ENCODE peak calls at places on chromosome 19, in five cellular contexts. A is BE2C, Z is heart left ventricle, C is cardiac fibroblast, K is colonic mucosa. Y is an unnamed sample.
A peak's percentile ranks its signal among the peaks of the same experiment; 100 is the strongest.

GRCh38 chr19:41205995-41206394 is 13.0 kb downstream of the CYP2S1 start:
- DNase-seq in C (peak; percentile 20), Z (no peak), A (no peak), K (no peak), Y (no peak)

GRCh38 chr19:32863841-32864240 is 5.7 kb downstream of the SLC7A9 start:
- DNase-seq in A (no peak), K (no peak), C (no peak), Z (no peak), Y (no peak)

GRCh38 chr19:44539236-44539819 is 9.9 kb upstream of the CEACAM20 start:
- DNase-seq in Z (no peak), C (peak; percentile 57), K (no peak), A (no peak), Y (no peak)

GRCh38 chr19:55069859-55070225 is 5.8 kb upstream of the EPS8L1 start:
- DNase-seq in A (no peak), C (no peak), K (no peak), Z (no peak), Y (no peak)

GRCh38 chr19:19866599-19867248 is 1.0 kb downstream of the ZNF253 start:
- DNase-seq in C (peak; percentile 23), Z (no peak), K (peak; percentile 36), A (peak; percentile 17), Y (peak; percentile 51)

GRCh38 chr19:14678199-14678598 is 3.6 kb upstream of the ADGRE3 start:
- DNase-seq in A (no peak), C (no peak), Z (no peak), K (no peak), Y (no peak)

GRCh38 chr19:1967087-1967608 is 26.2 kb downstream of the CSNK1G2 start:
- DNase-seq in K (no peak), A (no peak), Z (no peak), C (no peak), Y (no peak)

GRCh38 chr19:41398603-41399002 is 985 bp downstream of the BCKDHA start:
- DNase-seq in A (no peak), Z (no peak), K (no peak), C (no peak), Y (no peak)

GRCh38 chr19:8321760-8322637 is 703 bp downstream of the RPS28 start:
- DNase-seq in A (no peak), C (peak; percentile 20), K (no peak), Z (no peak), Y (no peak)

GRCh38 chr19:40331052-40331451 is 17.1 kb downstream of the C19orf47 start:
- DNase-seq in C (no peak), A (no peak), K (no peak), Z (no peak), Y (no peak)

GRCh38 chr19:1011831-1012333 is 9.0 kb downstream of the TMEM259 start:
- DNase-seq in A (no peak), C (no peak), K (no peak), Z (no peak), Y (no peak)

DNA sequence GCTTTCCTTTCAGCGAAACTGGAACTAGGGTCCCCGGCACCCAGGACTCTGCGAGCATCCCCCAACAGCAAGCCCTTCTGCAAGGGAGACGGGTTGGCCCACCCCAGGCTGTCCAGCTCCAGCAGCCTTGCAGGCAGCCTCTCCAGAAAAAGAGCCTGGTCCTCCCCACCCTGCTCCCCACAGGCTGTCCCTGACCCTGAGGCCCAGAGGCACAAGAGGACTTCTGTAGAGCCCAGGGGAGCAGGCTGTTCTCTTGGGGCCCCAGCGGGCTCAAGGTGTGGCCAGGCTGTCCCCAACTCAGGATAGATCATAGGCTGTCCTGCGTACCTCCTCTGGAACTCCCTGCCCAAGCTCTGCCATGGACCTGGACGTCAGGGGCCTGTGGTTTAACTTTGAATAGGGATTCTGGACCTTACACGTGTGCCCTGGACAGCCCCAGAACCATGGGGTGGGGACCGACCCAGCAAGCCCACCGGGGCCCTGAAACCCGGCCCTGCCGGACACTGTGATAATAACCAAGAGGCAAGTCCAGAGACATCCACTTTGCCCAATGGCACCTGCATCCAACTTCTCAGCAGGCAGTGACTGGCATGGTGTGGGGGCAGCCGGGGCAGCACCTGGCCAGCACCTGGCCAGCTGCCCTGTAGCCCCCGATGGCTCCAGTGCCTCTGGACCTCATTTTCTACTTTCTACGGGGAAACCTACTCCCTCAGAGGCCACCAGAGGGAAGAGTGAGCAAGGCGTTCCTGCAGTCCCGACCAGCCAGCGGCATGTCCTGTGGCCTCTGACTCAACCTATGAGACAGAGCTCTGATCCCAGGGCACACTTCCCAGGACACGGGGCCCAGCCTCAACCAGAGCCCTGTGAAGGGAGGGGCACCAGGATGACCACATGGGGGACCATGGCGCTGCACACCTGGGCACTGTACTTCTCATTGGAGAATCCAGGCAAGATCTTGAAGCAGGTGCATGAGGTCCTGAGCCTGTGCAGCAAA is 50.9 kb upstream of the TPM4 start:
- DNase-seq in C (peak; percentile 85), Z (no peak), K (no peak), A (peak; percentile 34), Y (no peak)
- TF ChIP-seq CTCF in C (peak; percentile 81), Z (no peak), K (peak; percentile 23), A (peak; percentile 43), Y (no peak)

GRCh38 chr19:51926784-51927741 is at the start of gene ZNF613:
- DNase-seq in Z (peak; percentile 92), A (peak; percentile 76), K (peak; percentile 94), C (peak; percentile 97), Y (peak; percentile 91)
- TF ChIP-seq CTCF in Z (peak; percentile 38), A (peak; percentile 48), K (peak; percentile 11), C (peak; percentile 4), Y (peak; percentile 23)

DNA sequence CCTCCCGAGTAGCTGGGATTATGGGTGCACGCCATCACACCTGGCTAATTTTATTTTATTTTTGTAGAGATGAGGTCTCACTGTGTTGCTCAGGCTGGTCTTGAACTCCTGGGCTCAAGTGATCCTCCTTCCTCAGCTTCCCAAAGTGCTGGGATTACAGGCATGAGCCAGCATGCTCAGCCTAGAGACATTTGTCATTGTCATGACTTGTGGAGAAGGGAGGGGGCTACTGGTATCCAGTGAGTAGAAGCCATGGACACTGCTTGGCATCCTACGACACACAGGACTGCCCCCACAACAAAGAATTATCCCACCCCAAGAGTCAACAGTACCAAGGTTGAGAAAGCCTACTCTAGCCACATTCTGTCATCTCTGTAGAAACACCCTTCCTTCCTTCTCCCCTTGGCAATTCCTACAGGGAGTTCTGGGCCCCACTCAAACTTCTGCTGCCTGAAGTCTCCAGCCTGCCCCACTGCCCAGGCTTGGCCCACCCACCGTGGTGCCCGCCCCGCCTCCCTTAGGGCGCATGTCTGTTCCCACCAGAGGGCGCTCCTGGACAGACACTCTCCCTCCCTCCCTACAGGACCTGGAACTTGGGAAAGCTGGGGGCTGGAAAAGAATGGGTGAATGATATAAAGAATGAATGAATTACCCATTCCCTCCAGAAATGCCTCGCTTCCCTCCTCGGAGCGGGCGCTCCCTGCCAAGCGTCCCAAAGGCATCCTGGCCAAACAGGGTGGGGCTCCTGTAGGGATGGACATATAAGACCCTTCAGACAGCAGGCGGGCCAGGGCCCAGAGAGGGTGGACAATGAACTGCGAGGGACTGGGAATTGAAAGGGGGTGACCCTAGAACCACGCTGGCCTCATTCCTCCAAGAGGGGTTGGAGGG is 5.5 kb upstream of the EMP3 start:
- DNase-seq in K (peak; percentile 92), C (peak; percentile 84), A (peak; percentile 91), Z (peak; percentile 83), Y (peak; percentile 82)
- TF ChIP-seq CTCF in K (peak; percentile 82), C (peak; percentile 87), A (peak; percentile 86), Z (peak; percentile 80), Y (peak; percentile 82)

GRCh38 chr19:34838753-34839431 is 65.9 kb upstream of the ZNF599 start:
- DNase-seq in K (peak; percentile 45), A (no peak), C (peak; percentile 5), Z (no peak), Y (no peak)
- TF ChIP-seq CTCF in K (no peak), A (no peak), C (peak; percentile 33), Z (peak; percentile 17), Y (peak; percentile 3)

GRCh38 chr19:52248256-52248655 is 21.1 kb upstream of the ZNF766 start:
- DNase-seq in C (peak; percentile 69), A (peak; percentile 51), Z (peak; percentile 55), K (peak; percentile 62), Y (peak; percentile 43)
- TF ChIP-seq CTCF in C (peak; percentile 50), A (peak; percentile 54), Z (peak; percentile 38), K (peak; percentile 27), Y (peak; percentile 45)

GRCh38 chr19:48508729-48509310 is 2.8 kb downstream of the LMTK3 start:
- DNase-seq in Z (no peak), C (no peak), A (no peak), K (no peak), Y (no peak)

GRCh38 chr19:48511800-48512503 is at the start of gene LMTK3:
- DNase-seq in K (no peak), Z (no peak), A (peak; percentile 77), C (peak; percentile 25), Y (no peak)

GRCh38 chr19:48511321-48511731 is 309 bp downstream of the LMTK3 start:
- DNase-seq in A (peak; percentile 32), Z (no peak), K (no peak), C (no peak), Y (no peak)

GRCh38 chr19:48509467-48510194 is 2.0 kb downstream of the LMTK3 start:
- DNase-seq in A (no peak), Z (no peak), K (no peak), C (peak; percentile 15), Y (no peak)

GRCh38 chr19:48510421-48511268 is 990 bp downstream of the LMTK3 start:
- DNase-seq in K (peak; percentile 74), C (peak; percentile 50), A (peak; percentile 78), Z (peak; percentile 60), Y (peak; percentile 81)
- TF ChIP-seq CTCF in K (no peak), C (no peak), A (no peak), Z (no peak), Y (no peak)

GRCh38 chr19:30895946-30896345 is 453.3 kb downstream of the TSHZ3 start:
- DNase-seq in A (no peak), C (no peak), Z (no peak), K (no peak), Y (no peak)
- TF ChIP-seq CTCF in A (no peak), C (no peak), Z (no peak), K (no peak), Y (no peak)

GRCh38 chr19:17554968-17555479 is 425 bp upstream of the COLGALT1 start:
- DNase-seq in A (no peak), C (no peak), Z (no peak), K (no peak), Y (no peak)

GRCh38 chr19:17555480-17555928 is at the start of gene COLGALT1:
- DNase-seq in A (peak; percentile 98), Z (peak; percentile 99), K (peak; percentile 99), C (peak; percentile 98), Y (peak; percentile 99)

GRCh38 chr19:17557461-17557860 is 2.0 kb downstream of the COLGALT1 start:
- DNase-seq in A (no peak), Z (peak; percentile 50), K (no peak), C (no peak), Y (no peak)

GRCh38 chr19:17556995-17557394 is 1.5 kb downstream of the COLGALT1 start:
- DNase-seq in K (no peak), A (no peak), C (no peak), Z (no peak), Y (no peak)

GRCh38 chr19:17555929-17556813 is 722 bp downstream of the COLGALT1 start:
- DNase-seq in Z (peak; percentile 87), K (peak; percentile 82), A (peak; percentile 66), C (peak; percentile 79), Y (peak; percentile 77)
- TF ChIP-seq CTCF in Z (no peak), K (no peak), A (no peak), C (no peak), Y (no peak)

GRCh38 chr19:16338470-16339360 is 14.1 kb downstream of the KLF2 start:
- DNase-seq in C (peak; percentile 88), K (no peak), A (no peak), Z (peak; percentile 49), Y (peak; percentile 51)
- TF ChIP-seq CTCF in C (no peak), K (no peak), A (no peak), Z (no peak), Y (no peak)

Y was measured in psoas muscle.